ENCODE peak calls at places on chromosomes 7 and 10, in six cellular contexts. E is left ventricle myocardium inferior, J is GM12865, P is BJ, U is cardiac muscle cell, N is HCT116. Y is an unnamed sample.

GRCh38 chr10:54985732-54986131 is 184.7 kb upstream of the PCDH15 start:
- DNase-seq in P (no peak), U (peak), J (peak), N (no peak), E (no peak), Y (peak)

GRCh38 chr10:11742779-11743298 is 657 bp downstream of the ECHDC3 start:
- DNase-seq in J (no peak), E (peak), P (no peak), N (no peak), U (no peak), Y (no peak)

GRCh38 chr10:30215631-30216030 is 133.4 kb downstream of the MTPAP start:
- DNase-seq in J (no peak), E (peak), N (no peak), U (no peak), P (no peak), Y (peak)

GRCh38 chr7:25665903-25666670 is 437.8 kb upstream of the NPVF start:
- DNase-seq in P (no peak), N (no peak), U (no peak), E (no peak), J (no peak), Y (no peak)

GRCh38 chr10:27100800-27101347 is 580 bp upstream of the ANKRD26 start:
- DNase-seq in E (no peak), N (no peak), J (no peak), P (no peak), U (no peak), Y (no peak)

GRCh38 chr10:79082035-79082373 is 13.2 kb downstream of the ZMIZ1 start:
- DNase-seq in N (no peak), P (no peak), J (no peak), U (no peak), E (no peak), Y (no peak)

GRCh38 chr10:6755891-6756460 is 175.9 kb upstream of the PRKCQ start:
- DNase-seq in J (peak), E (no peak), N (no peak), P (peak), U (no peak), Y (peak)

GRCh38 chr10:94439275-94439861 is 37.0 kb downstream of the TBC1D12 start:
- DNase-seq in N (no peak), U (no peak), J (peak), P (no peak), E (no peak), Y (peak)

GRCh38 chr7:152891160-152891621 is 131.6 kb downstream of the ACTR3B start:
- DNase-seq in N (no peak), P (no peak), E (no peak), U (no peak), J (no peak), Y (no peak)

DNA sequence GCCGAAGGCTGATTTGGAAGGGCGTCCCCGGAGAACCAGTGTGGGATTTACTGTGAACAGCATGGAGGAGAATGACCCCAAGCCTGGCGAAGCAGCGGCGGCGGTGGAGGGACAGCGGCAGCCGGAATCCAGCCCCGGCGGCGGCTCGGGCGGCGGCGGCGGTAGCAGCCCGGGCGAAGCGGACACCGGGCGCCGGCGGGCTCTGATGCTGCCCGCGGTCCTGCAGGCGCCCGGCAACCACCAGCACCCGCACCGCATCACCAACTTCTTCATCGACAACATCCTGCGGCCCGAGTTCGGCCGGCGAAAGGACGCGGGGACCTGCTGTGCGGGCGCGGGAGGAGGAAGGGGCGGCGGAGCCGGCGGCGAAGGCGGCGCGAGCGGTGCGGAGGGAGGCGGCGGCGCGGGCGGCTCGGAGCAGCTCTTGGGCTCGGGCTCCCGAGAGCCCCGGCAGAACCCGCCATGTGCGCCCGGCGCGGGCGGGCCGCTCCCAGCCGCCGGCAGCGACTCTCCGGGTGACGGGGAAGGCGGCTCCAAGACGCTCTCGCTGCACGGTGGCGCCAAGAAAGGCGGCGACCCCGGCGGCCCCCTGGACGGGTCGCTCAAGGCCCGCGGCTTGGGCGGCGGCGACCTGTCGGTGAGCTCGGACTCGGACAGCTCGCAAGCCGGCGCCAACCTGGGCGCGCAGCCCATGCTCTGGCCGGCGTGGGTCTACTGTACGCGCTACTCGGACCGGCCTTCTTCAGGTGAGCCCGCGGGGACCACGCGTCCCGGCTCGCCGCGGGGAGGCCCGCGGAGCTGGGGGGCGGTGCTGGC is 596 bp downstream of the EN2 start:
- DNase-seq in P (no peak), U (no peak), N (no peak), J (no peak), E (no peak), Y (no peak)
- H3K4me3 ChIP-seq in P (no peak), U (peak), N (no peak), J (no peak), E (peak), Y (no peak)

DNA sequence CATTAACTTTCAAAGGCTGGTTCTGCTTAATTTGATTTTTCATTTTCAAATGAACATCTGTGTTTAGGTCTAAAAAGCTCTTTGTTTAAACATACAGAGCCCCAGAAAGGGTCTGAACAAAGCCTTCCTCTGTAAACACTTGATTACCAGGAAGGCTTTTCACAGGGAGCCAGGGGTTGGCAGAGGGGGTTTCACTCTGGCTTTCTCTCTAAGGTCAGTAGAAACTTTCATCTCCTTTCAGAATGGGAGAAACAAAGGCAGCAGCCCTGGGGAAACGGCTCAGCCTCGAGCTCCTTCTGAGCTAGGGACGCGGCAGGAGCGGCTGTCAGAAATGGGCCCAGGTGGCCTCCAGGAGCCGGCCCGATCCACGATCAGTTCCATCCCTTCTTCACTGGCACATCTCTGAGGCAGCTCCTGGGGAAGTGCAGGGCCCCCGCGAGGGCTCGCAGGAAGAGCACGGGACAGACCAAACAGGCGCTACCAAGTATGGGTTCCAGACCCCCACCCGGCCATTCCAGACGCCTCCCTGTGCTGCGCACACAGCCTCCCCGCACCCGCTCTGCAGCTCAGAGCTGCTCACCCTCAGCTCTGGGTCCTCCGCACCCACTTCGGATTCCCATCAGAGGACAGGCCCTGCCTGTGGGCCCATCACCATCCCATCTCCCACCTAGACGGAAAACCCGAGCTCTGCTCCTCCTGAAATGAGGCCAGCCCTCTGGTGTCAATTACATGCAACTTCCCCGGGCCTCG is 124.1 kb downstream of the MAD1L1 start:
- DNase-seq in U (no peak), E (no peak), J (no peak), P (no peak), N (no peak), Y (no peak)
- TF ChIP-seq CTCF in U (no peak), E (no peak), J (no peak), P (no peak), N (no peak), Y (no peak)

DNA sequence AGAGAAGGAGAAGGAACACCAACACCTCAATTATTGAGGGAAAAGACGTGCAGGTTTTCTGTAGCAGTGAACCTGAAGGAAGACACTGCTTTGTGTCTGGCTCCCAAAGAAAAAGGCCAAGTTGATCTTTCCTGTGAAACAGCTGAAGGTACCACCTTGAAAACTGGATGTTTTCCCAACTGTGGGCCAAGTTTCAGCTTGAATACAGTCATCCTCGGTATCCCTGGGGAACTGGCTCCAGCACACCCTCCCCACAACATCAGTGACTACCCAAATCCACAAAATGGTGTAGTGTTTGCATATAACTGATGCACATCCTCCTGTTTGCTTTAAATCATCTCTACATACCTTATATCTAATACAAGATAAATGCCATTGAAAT is 297.0 kb upstream of the PITRM1 start:
- DNase-seq in E (no peak), N (no peak), J (no peak), U (no peak), P (no peak), Y (peak)
- H3K4me3 ChIP-seq in E (no peak), N (no peak), J (no peak), U (no peak), P (no peak), Y (no peak)

DNA sequence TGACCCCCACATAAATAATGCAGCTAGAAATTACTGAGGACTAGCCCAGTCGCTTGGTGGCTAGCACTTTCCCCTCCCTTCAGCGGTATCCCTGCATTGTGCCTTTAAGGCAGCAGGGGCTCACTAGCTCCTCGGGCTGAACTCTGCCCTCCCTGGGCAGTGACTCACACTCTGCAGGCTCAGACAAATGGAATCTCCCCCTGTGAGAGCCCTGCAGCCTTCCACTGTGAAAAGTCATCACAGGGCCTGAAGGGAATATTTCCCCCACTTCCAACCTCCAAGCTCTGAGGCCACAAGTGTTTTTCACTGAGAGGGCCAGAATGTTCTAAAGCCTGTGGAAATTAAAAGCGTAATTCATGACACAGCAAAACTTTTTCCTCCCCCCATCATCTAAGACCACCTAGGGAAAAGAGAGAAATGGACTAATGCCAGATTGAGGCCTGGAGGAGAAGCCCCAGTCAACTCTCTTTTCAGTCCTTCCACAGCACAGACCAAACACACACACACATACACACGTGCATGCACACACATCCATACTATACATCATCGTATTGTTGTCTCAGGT is 93.6 kb upstream of the COL1A2 start:
- DNase-seq in E (peak), U (peak), P (peak), N (peak), J (no peak), Y (peak)
- TF ChIP-seq CTCF in E (peak), U (peak), P (peak), N (no peak), J (no peak), Y (peak)

GRCh38 chr10:132009575-132009974 is 27.9 kb upstream of the BNIP3 start:
- DNase-seq in N (no peak), E (no peak), U (no peak), P (no peak), J (no peak), Y (no peak)
- H3K4me3 ChIP-seq in N (no peak), E (no peak), U (no peak), P (no peak), J (no peak), Y (no peak)

GRCh38 chr7:141475678-141476077 is 75.5 kb upstream of the AGK start:
- DNase-seq in P (no peak), E (no peak), N (no peak), U (no peak), J (no peak), Y (no peak)

GRCh38 chr7:141480953-141481352 is 70.3 kb upstream of the AGK start:
- DNase-seq in P (no peak), N (no peak), U (no peak), E (no peak), J (no peak), Y (no peak)

GRCh38 chr7:141481971-141482370 is 69.2 kb upstream of the AGK start:
- DNase-seq in N (no peak), E (no peak), P (no peak), J (no peak), U (no peak), Y (no peak)

GRCh38 chr7:141478845-141479244 is 72.4 kb upstream of the AGK start:
- DNase-seq in U (no peak), E (no peak), N (no peak), J (no peak), P (no peak), Y (no peak)

DNA sequence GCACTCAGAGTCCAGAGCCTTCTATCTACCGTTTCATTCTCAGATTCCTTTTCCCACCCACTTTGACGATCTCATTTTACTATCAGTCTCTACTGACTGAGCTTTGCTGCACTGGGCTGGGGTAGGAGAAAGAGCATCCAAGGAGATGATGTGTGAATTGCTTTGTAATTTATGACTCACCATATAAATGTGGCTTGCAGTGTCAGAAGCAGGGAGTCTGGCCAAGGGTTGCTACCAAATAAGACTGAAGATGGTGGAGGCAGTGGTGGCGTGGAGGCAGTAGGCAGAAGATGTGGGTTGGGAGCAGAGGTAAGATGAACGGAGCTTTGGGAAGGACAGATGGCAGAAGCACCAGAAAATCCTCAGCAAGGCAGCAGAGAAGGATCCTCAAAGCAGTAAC is 73.3 kb upstream of the AGK start:
- DNase-seq in U (no peak), N (no peak), P (no peak), E (no peak), J (no peak), Y (no peak)
- TF ChIP-seq CTCF in U (no peak), N (no peak), P (no peak), E (no peak), J (no peak), Y (no peak)